ENCODE peak calls at places on chromosome 10, in five cellular contexts. Q is cardiac fibroblast, X is astrocyte, C is GM06990, L is pancreas. Y is an unnamed sample.

GRCh38 chr10:120221873-120222485 is 235.0 kb upstream of the PLPP4 start:
- DNase-seq in X (peak), C (peak), Q (peak), L (peak), Y (peak)

GRCh38 chr10:117448840-117449239 is 73.6 kb upstream of the PDZD8 start:
- DNase-seq in L (no peak), X (no peak), Q (no peak), C (no peak), Y (no peak)

GRCh38 chr10:101397140-101397539 is 43.2 kb downstream of the BTRC start:
- DNase-seq in X (peak), L (no peak), Q (peak), C (no peak), Y (no peak)

GRCh38 chr10:78337646-78338391 is 304.2 kb downstream of the RPS24 start:
- DNase-seq in C (no peak), X (peak), Q (no peak), L (peak), Y (no peak)

GRCh38 chr10:79562135-79562756 is 2.0 kb upstream of the SFTPA2 start:
- DNase-seq in Q (peak), X (peak), L (peak), C (peak), Y (peak)

GRCh38 chr10:50422259-50422658 is 170.9 kb upstream of the ASAH2 start:
- DNase-seq in C (no peak), L (no peak), Q (no peak), X (no peak), Y (no peak)

GRCh38 chr10:120012566-120012965 is 120.0 kb downstream of the SEC23IP start:
- DNase-seq in X (peak), L (no peak), Q (no peak), C (no peak), Y (no peak)

GRCh38 chr10:63503395-63503794 is 17.8 kb upstream of the REEP3 start:
- DNase-seq in C (no peak), Q (no peak), X (no peak), L (no peak), Y (no peak)

GRCh38 chr10:26365681-26366327 is 72.3 kb upstream of the APBB1IP start:
- DNase-seq in X (no peak), C (no peak), L (no peak), Q (no peak), Y (no peak)

GRCh38 chr10:124647421-124648130 is 96.6 kb downstream of the FAM53B start:
- DNase-seq in Q (peak), C (peak), X (no peak), L (peak), Y (no peak)

GRCh38 chr10:71419002-71419540 is 22.4 kb downstream of the CDH23 start:
- DNase-seq in C (no peak), L (no peak), X (no peak), Q (no peak), Y (no peak)

GRCh38 chr10:33566001-33566400 is 231.5 kb upstream of the NRP1 start:
- DNase-seq in Q (no peak), L (no peak), X (peak), C (no peak), Y (no peak)

GRCh38 chr10:71391701-71392100 is 5.0 kb upstream of the CDH23 start:
- DNase-seq in C (no peak), L (no peak), Q (no peak), X (no peak), Y (no peak)

GRCh38 chr10:66925896-66926719 is at the start of gene LRRTM3:
- DNase-seq in C (peak), X (peak), L (peak), Q (peak), Y (peak)

GRCh38 chr10:18859659-18860058 is 188.9 kb upstream of the MALRD1 start:
- DNase-seq in L (no peak), C (no peak), X (no peak), Q (no peak), Y (no peak)

GRCh38 chr10:131044379-131044778 is 267.1 kb downstream of the TCERG1L start:
- DNase-seq in X (no peak), Q (no peak), C (no peak), L (no peak), Y (no peak)

GRCh38 chr10:131020775-131021174 is 290.7 kb downstream of the TCERG1L start:
- DNase-seq in L (no peak), C (no peak), X (no peak), Q (no peak), Y (no peak)

GRCh38 chr10:6985644-6986043 is 405.6 kb upstream of the PRKCQ start:
- DNase-seq in X (no peak), L (no peak), Q (no peak), C (no peak), Y (no peak)

GRCh38 chr10:24944512-24945255 is 7.7 kb downstream of the PRTFDC1 start:
- DNase-seq in Q (peak), X (peak), L (no peak), C (no peak), Y (peak)

DNA sequence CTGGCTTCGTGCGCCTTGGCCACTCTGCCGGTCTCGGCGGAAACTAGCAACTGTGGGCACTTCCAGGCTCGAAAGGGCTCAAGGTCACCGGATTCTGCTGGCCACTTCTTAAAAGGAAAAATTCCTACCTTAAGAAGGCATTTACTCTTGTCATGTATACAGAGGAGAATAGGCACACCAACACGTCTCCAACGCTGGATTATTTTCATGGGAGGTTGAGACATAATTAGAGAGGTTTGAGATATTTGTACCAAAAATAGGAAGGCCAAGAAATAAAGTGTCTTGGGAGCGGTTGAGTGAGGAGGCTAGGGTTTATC is 4.5 kb upstream of the CYP26A1 start:
- DNase-seq in X (no peak), C (no peak), Q (no peak), L (no peak), Y (no peak)
- H3K4me3 ChIP-seq in X (no peak), C (no peak), Q (no peak), L (no peak), Y (no peak)

GRCh38 chr10:125661942-125662515 is 20.9 kb downstream of the TEX36 start:
- DNase-seq in L (no peak), X (peak), C (no peak), Q (peak), Y (peak)
- H3K4me3 ChIP-seq in L (no peak), X (no peak), C (no peak), Q (no peak), Y (no peak)

GRCh38 chr10:55358539-55358938 is 557.5 kb upstream of the PCDH15 start:
- DNase-seq in X (no peak), C (no peak), Q (no peak), L (no peak), Y (no peak)
- H3K4me3 ChIP-seq in X (no peak), C (no peak), Q (no peak), L (no peak), Y (no peak)

GRCh38 chr10:30562787-30563186 is 66.8 kb downstream of the LYZL2 start:
- DNase-seq in L (no peak), C (no peak), Q (no peak), X (no peak), Y (no peak)
- H3K4me3 ChIP-seq in L (no peak), C (no peak), Q (no peak), X (no peak), Y (no peak)

GRCh38 chr10:132447446-132448247 is 50.6 kb downstream of the PWWP2B start:
- DNase-seq in C (peak), L (peak), Q (peak), X (peak), Y (peak)
- H3K4me3 ChIP-seq in C (no peak), L (no peak), Q (no peak), X (no peak), Y (no peak)